ENCODE peak calls at places on chromosomes 3 and 15, in six cellular contexts. A is WTC11, V is COR-L47, K is hepatic stellate cell, W is activated gamma-delta T cell treated with Interleukin-2 at 50 U/mL for 16 hours, D is amygdala. L is an unnamed sample.

GRCh38 chr3:194633349-194634004 is at the start of gene TMEM44:
- DNase-seq in A (peak), V (peak), K (peak), W (peak), D (peak), L (peak)

GRCh38 chr3:138688871-138689299 is 80.3 kb downstream of the FAIM start:
- DNase-seq in A (no peak), V (no peak), K (no peak), W (no peak), D (no peak), L (no peak)

GRCh38 chr3:47916201-47916600 is 100.0 kb downstream of the MAP4 start:
- DNase-seq in A (no peak), V (no peak), K (no peak), W (no peak), D (no peak), L (no peak)

GRCh38 chr3:125647318-125648014 is 52.2 kb upstream of the OSBPL11 start:
- DNase-seq in A (no peak), V (no peak), K (no peak), W (no peak), D (no peak), L (no peak)

GRCh38 chr3:67655364-67656121 is 1.1 kb upstream of the SUCLG2 start:
- DNase-seq in A (no peak), V (no peak), K (no peak), W (peak), D (no peak), L (no peak)

GRCh38 chr3:14803981-14804834 is 14.6 kb upstream of the FGD5 start:
- DNase-seq in A (no peak), V (no peak), K (no peak), W (no peak), D (no peak), L (no peak)

GRCh38 chr3:8886556-8886955 is 76.7 kb downstream of the RAD18 start:
- DNase-seq in A (no peak), V (no peak), K (no peak), W (no peak), D (no peak), L (no peak)

GRCh38 chr3:135419155-135419554 is 546.4 kb upstream of the PPP2R3A start:
- DNase-seq in A (no peak), V (no peak), K (no peak), W (no peak), D (no peak), L (no peak)

GRCh38 chr3:105518806-105519418 is 152.2 kb downstream of the ALCAM start:
- DNase-seq in A (peak), V (peak), K (no peak), W (no peak), D (no peak), L (peak)

GRCh38 chr3:167241048-167241845 is 138.8 kb downstream of the ZBBX start:
- DNase-seq in A (no peak), V (no peak), K (no peak), W (no peak), D (no peak), L (no peak)

GRCh38 chr15:63506537-63507035 is 2.2 kb downstream of the USP3 start:
- DNase-seq in A (no peak), V (no peak), K (no peak), W (no peak), D (no peak), L (no peak)

GRCh38 chr15:56805466-56806146 is 72.3 kb upstream of the ZNF280D start:
- DNase-seq in A (no peak), V (no peak), K (peak), W (no peak), D (no peak), L (no peak)

GRCh38 chr3:17505856-17506255 is 236.6 kb downstream of the TBC1D5 start:
- DNase-seq in A (no peak), V (no peak), K (no peak), W (no peak), D (no peak), L (no peak)

GRCh38 chr3:30658328-30659052 is 52.1 kb downstream of the TGFBR2 start:
- DNase-seq in A (no peak), V (no peak), K (peak), W (peak), D (no peak), L (no peak)

GRCh38 chr3:45841380-45841700 is 579 bp downstream of the LZTFL1 start:
- DNase-seq in A (no peak), V (no peak), K (no peak), W (no peak), D (no peak), L (no peak)

GRCh38 chr3:175041369-175041768 is 182.2 kb downstream of the NAALADL2 start:
- DNase-seq in A (no peak), V (no peak), K (no peak), W (no peak), D (no peak), L (no peak)

GRCh38 chr15:53457479-53457878 is 302.0 kb downstream of the WDR72 start:
- DNase-seq in A (no peak), V (peak), K (no peak), W (no peak), D (no peak), L (no peak)

GRCh38 chr3:178405456-178405970 is 130.7 kb upstream of the KCNMB2 start:
- DNase-seq in A (no peak), V (no peak), K (no peak), W (no peak), D (no peak), L (no peak)

GRCh38 chr15:73305331-73306211 is 63.2 kb downstream of the HCN4 start:
- DNase-seq in A (peak), V (peak), K (peak), W (no peak), D (peak), L (peak)

GRCh38 chr15:32700501-32701150 is 17.2 kb upstream of the GREM1 start:
- DNase-seq in A (no peak), V (no peak), K (no peak), W (no peak), D (no peak), L (no peak)

GRCh38 chr3:63383040-63383439 is 104.9 kb downstream of the SYNPR start:
- DNase-seq in A (no peak), V (no peak), K (no peak), W (no peak), D (no peak), L (no peak)

GRCh38 chr15:38665586-38665985 is 101.0 kb upstream of the RASGRP1 start:
- DNase-seq in A (no peak), V (no peak), K (no peak), W (no peak), D (no peak), L (no peak)

GRCh38 chr15:101390060-101390459 is 95.0 kb upstream of the SNRPA1 start:
- DNase-seq in A (no peak), V (no peak), K (no peak), W (no peak), D (no peak), L (no peak)

GRCh38 chr3:115092220-115092791 is 54.8 kb downstream of the ZBTB20 start:
- DNase-seq in A (peak), V (peak), K (peak), W (peak), D (peak), L (peak)

GRCh38 chr3:145719118-145719517 is 441.9 kb downstream of the PLOD2 start:
- DNase-seq in A (no peak), V (no peak), K (no peak), W (no peak), D (no peak), L (no peak)

GRCh38 chr15:40844543-40844981 is 714 bp downstream of the SPINT1 start:
- DNase-seq in A (peak), V (peak), K (no peak), W (peak), D (no peak), L (no peak)

GRCh38 chr3:54557538-54558419 is 370.1 kb downstream of the LRTM1 start:
- DNase-seq in A (no peak), V (no peak), K (no peak), W (no peak), D (no peak), L (no peak)

GRCh38 chr3:143443851-143444331 is 324.3 kb downstream of the CHST2 start:
- DNase-seq in A (no peak), V (peak), K (peak), W (no peak), D (no peak), L (no peak)

GRCh38 chr3:100702082-100703014 is 6.9 kb upstream of the TFG start:
- DNase-seq in A (no peak), V (no peak), K (no peak), W (no peak), D (no peak), L (no peak)

GRCh38 chr3:177569823-177570657 is 372.8 kb upstream of the TBL1XR1 start:
- DNase-seq in A (no peak), V (no peak), K (no peak), W (no peak), D (no peak), L (peak)

GRCh38 chr15:52783929-52784798 is 6.0 kb downstream of the ONECUT1 start:
- DNase-seq in A (peak), V (no peak), K (no peak), W (peak), D (no peak), L (no peak)

GRCh38 chr3:157282261-157283191 is 122.6 kb upstream of the CCNL1 start:
- DNase-seq in A (no peak), V (no peak), K (peak), W (no peak), D (no peak), L (no peak)

GRCh38 chr3:194139085-194139976 is 3.4 kb downstream of the HES1 start:
- DNase-seq in A (peak), V (no peak), K (peak), W (no peak), D (no peak), L (peak)